ENCODE peak calls at places on chromosome 5, in nine cellular contexts. One of them, this sample, is unnamed. For H3K27me3, the result is how much of the 10 kb centered on the place peaks cover.

GRCh38 chr5:111703662-111704061 is 53.3 kb downstream of the NREP start:
- DNase-seq in tibial nerve: no peak
- DNase-seq in neural progenitor cell: no peak
- DNase-seq in Peyer's patch: no peak
- DNase-seq in adipocyte: no peak
- DNase-seq in transverse colon: no peak
- DNase-seq in brain microvascular endothelial cell: no peak
- DNase-seq in H7: no peak
- DNase-seq in small intestine: peak
- DNase-seq in this sample: no peak

GRCh38 chr5:136769900-136770684 is 404.7 kb upstream of the TRPC7 start:
- DNase-seq in small intestine: peak
- DNase-seq in transverse colon: peak
- DNase-seq in brain microvascular endothelial cell: peak
- DNase-seq in Peyer's patch: no peak
- DNase-seq in neural progenitor cell: peak
- DNase-seq in adipocyte: peak
- DNase-seq in H7: peak
- DNase-seq in tibial nerve: peak
- DNase-seq in this sample: peak

GRCh38 chr5:127804886-127805426 is 101.8 kb downstream of the CCDC192 start:
- DNase-seq in Peyer's patch: no peak
- DNase-seq in transverse colon: no peak
- DNase-seq in brain microvascular endothelial cell: no peak
- DNase-seq in tibial nerve: no peak
- DNase-seq in neural progenitor cell: no peak
- DNase-seq in H7: no peak
- DNase-seq in small intestine: no peak
- DNase-seq in adipocyte: no peak
- DNase-seq in this sample: no peak

GRCh38 chr5:43396762-43397304 is 15.4 kb downstream of the CCL28 start:
- DNase-seq in small intestine: peak
- DNase-seq in Peyer's patch: peak
- DNase-seq in H7: peak
- DNase-seq in neural progenitor cell: peak
- DNase-seq in tibial nerve: peak
- DNase-seq in brain microvascular endothelial cell: no peak
- DNase-seq in transverse colon: peak
- DNase-seq in adipocyte: no peak
- DNase-seq in this sample: peak

GRCh38 chr5:118687671-118688621 is 300.4 kb downstream of the DTWD2 start:
- DNase-seq in neural progenitor cell: no peak
- DNase-seq in H7: no peak
- DNase-seq in transverse colon: no peak
- DNase-seq in brain microvascular endothelial cell: peak
- DNase-seq in Peyer's patch: no peak
- DNase-seq in adipocyte: peak
- DNase-seq in small intestine: no peak
- DNase-seq in tibial nerve: no peak
- DNase-seq in this sample: no peak

GRCh38 chr5:62460578-62460983 is 48.0 kb downstream of the IPO11 start:
- DNase-seq in H7: peak
- DNase-seq in small intestine: peak
- DNase-seq in Peyer's patch: no peak
- DNase-seq in neural progenitor cell: peak
- DNase-seq in transverse colon: no peak
- DNase-seq in brain microvascular endothelial cell: peak
- DNase-seq in adipocyte: peak
- DNase-seq in tibial nerve: no peak
- DNase-seq in this sample: peak

GRCh38 chr5:119743927-119744326 is 114.6 kb downstream of the FAM170A start:
- DNase-seq in adipocyte: peak
- DNase-seq in brain microvascular endothelial cell: peak
- DNase-seq in Peyer's patch: no peak
- DNase-seq in small intestine: peak
- DNase-seq in neural progenitor cell: peak
- DNase-seq in transverse colon: no peak
- DNase-seq in H7: peak
- DNase-seq in tibial nerve: no peak
- DNase-seq in this sample: peak

GRCh38 chr5:90161399-90161798 is 248.2 kb downstream of the CETN3 start:
- DNase-seq in brain microvascular endothelial cell: peak
- DNase-seq in transverse colon: peak
- DNase-seq in tibial nerve: peak
- DNase-seq in adipocyte: peak
- DNase-seq in small intestine: no peak
- DNase-seq in neural progenitor cell: peak
- DNase-seq in Peyer's patch: peak
- DNase-seq in H7: peak
- DNase-seq in this sample: peak

GRCh38 chr5:60722416-60722815 is 22.4 kb upstream of the DEPDC1B start:
- DNase-seq in small intestine: no peak
- DNase-seq in neural progenitor cell: no peak
- DNase-seq in H7: no peak
- DNase-seq in Peyer's patch: no peak
- DNase-seq in transverse colon: no peak
- DNase-seq in adipocyte: no peak
- DNase-seq in brain microvascular endothelial cell: no peak
- DNase-seq in tibial nerve: no peak
- DNase-seq in this sample: no peak

GRCh38 chr5:147989977-147990376 is 73.8 kb upstream of the SPINK5 start:
- DNase-seq in transverse colon: no peak
- DNase-seq in Peyer's patch: no peak
- DNase-seq in neural progenitor cell: no peak
- DNase-seq in brain microvascular endothelial cell: no peak
- DNase-seq in adipocyte: peak
- DNase-seq in H7: no peak
- DNase-seq in small intestine: no peak
- DNase-seq in tibial nerve: no peak
- DNase-seq in this sample: no peak

GRCh38 chr5:147981074-147981473 is 74.7 kb upstream of the C5orf46 start:
- DNase-seq in tibial nerve: no peak
- DNase-seq in H7: no peak
- DNase-seq in small intestine: no peak
- DNase-seq in neural progenitor cell: no peak
- DNase-seq in transverse colon: no peak
- DNase-seq in brain microvascular endothelial cell: no peak
- DNase-seq in adipocyte: no peak
- DNase-seq in Peyer's patch: no peak
- DNase-seq in this sample: no peak

GRCh38 chr5:147986134-147986757 is 77.5 kb upstream of the SPINK5 start:
- DNase-seq in tibial nerve: no peak
- DNase-seq in adipocyte: no peak
- DNase-seq in small intestine: no peak
- DNase-seq in H7: no peak
- DNase-seq in transverse colon: no peak
- DNase-seq in brain microvascular endothelial cell: no peak
- DNase-seq in neural progenitor cell: no peak
- DNase-seq in Peyer's patch: no peak
- DNase-seq in this sample: no peak

GRCh38 chr5:147989239-147989638 is 74.5 kb upstream of the SPINK5 start:
- DNase-seq in small intestine: no peak
- DNase-seq in brain microvascular endothelial cell: no peak
- DNase-seq in tibial nerve: no peak
- DNase-seq in H7: no peak
- DNase-seq in neural progenitor cell: no peak
- DNase-seq in Peyer's patch: no peak
- DNase-seq in transverse colon: no peak
- DNase-seq in adipocyte: no peak
- DNase-seq in this sample: no peak

DNA sequence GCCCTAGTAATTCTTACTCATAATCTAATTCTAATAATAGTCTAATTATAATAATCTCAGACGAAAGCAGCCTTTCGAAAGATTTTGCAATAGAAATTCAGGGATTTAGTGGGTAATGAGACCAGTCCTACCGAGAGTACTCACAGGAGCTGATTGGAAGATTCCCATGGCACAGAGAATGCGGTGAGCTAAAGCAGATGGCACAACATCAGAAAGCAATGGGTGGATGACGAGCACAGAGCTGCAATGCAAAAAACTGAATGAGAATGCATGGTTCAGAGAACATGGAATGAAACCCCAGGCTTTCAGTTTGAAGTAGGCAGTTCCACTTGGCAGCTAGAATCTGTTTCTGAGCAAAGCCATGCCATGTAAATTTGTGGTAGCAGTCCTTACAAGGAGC is 78.2 kb upstream of the SPINK5 start:
- DNase-seq in small intestine: no peak
- DNase-seq in transverse colon: no peak
- DNase-seq in Peyer's patch: no peak
- DNase-seq in tibial nerve: no peak
- DNase-seq in H7: no peak
- DNase-seq in neural progenitor cell: no peak
- DNase-seq in adipocyte: no peak
- DNase-seq in brain microvascular endothelial cell: no peak
- DNase-seq in this sample: no peak
- H3K27me3 ChIP-seq in small intestine: under half
- H3K27me3 ChIP-seq in transverse colon: under half
- H3K27me3 ChIP-seq in Peyer's patch: under half
- H3K27me3 ChIP-seq in tibial nerve: under half
- H3K27me3 ChIP-seq in H7: under half
- H3K27me3 ChIP-seq in neural progenitor cell: under half
- H3K27me3 ChIP-seq in adipocyte: under half
- H3K27me3 ChIP-seq in brain microvascular endothelial cell: under half
- H3K27me3 ChIP-seq in this sample: under half

GRCh38 chr5:87900419-87900818 is 368.2 kb downstream of the TMEM161B start:
- DNase-seq in tibial nerve: no peak
- DNase-seq in small intestine: no peak
- DNase-seq in adipocyte: no peak
- DNase-seq in transverse colon: no peak
- DNase-seq in H7: no peak
- DNase-seq in neural progenitor cell: no peak
- DNase-seq in Peyer's patch: no peak
- DNase-seq in brain microvascular endothelial cell: no peak
- DNase-seq in this sample: no peak
- H3K27me3 ChIP-seq in tibial nerve: under half
- H3K27me3 ChIP-seq in small intestine: under half
- H3K27me3 ChIP-seq in adipocyte: under half
- H3K27me3 ChIP-seq in transverse colon: under half
- H3K27me3 ChIP-seq in H7: under half
- H3K27me3 ChIP-seq in neural progenitor cell: under half
- H3K27me3 ChIP-seq in Peyer's patch: under half
- H3K27me3 ChIP-seq in brain microvascular endothelial cell: under half
- H3K27me3 ChIP-seq in this sample: under half

GRCh38 chr5:55191165-55191564 is 18.2 kb upstream of the CDC20B start:
- DNase-seq in small intestine: no peak
- DNase-seq in H7: no peak
- DNase-seq in neural progenitor cell: no peak
- DNase-seq in transverse colon: no peak
- DNase-seq in brain microvascular endothelial cell: no peak
- DNase-seq in Peyer's patch: no peak
- DNase-seq in adipocyte: no peak
- DNase-seq in tibial nerve: no peak
- DNase-seq in this sample: no peak
- H3K27me3 ChIP-seq in small intestine: under half
- H3K27me3 ChIP-seq in H7: under half
- H3K27me3 ChIP-seq in neural progenitor cell: half or more
- H3K27me3 ChIP-seq in transverse colon: half or more
- H3K27me3 ChIP-seq in brain microvascular endothelial cell: under half
- H3K27me3 ChIP-seq in Peyer's patch: under half
- H3K27me3 ChIP-seq in adipocyte: under half
- H3K27me3 ChIP-seq in tibial nerve: under half
- H3K27me3 ChIP-seq in this sample: under half

DNA sequence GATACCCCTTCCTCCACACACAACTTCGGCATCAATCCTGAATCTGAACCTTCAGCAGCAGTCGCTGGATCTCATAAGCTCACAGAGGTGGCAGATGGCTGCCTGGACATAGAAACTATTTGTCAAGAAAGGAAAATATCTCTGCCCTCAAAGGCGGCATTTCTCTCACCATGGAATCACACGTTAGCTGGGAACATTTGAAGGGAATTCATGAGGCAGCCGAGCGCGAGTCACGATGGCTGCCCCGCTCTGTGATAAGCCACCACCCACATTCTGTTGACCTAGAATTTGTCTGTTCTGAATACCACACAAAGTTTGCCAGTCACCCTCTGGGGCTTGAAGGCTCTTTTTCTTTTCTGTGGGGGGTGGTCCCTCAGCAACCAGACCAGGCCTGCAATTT is 157.9 kb downstream of the FSTL4 start:
- DNase-seq in adipocyte: no peak
- DNase-seq in small intestine: no peak
- DNase-seq in tibial nerve: no peak
- DNase-seq in Peyer's patch: no peak
- DNase-seq in brain microvascular endothelial cell: no peak
- DNase-seq in H7: no peak
- DNase-seq in transverse colon: no peak
- DNase-seq in neural progenitor cell: no peak
- DNase-seq in this sample: no peak
- H3K27me3 ChIP-seq in adipocyte: under half
- H3K27me3 ChIP-seq in small intestine: under half
- H3K27me3 ChIP-seq in tibial nerve: under half
- H3K27me3 ChIP-seq in Peyer's patch: under half
- H3K27me3 ChIP-seq in brain microvascular endothelial cell: under half
- H3K27me3 ChIP-seq in H7: under half
- H3K27me3 ChIP-seq in transverse colon: under half
- H3K27me3 ChIP-seq in neural progenitor cell: under half
- H3K27me3 ChIP-seq in this sample: under half